ENCODE peak calls at places on chromosomes 2 and 18, in ten cellular contexts. One of them, this sample, is unnamed.

GRCh38 chr2:60002158-60002867 is 551.1 kb downstream of the BCL11A start:
- DNase-seq in mucosa of descending colon: no peak
- DNase-seq in mammary epithelial cell: no peak
- DNase-seq in GM23248: no peak
- DNase-seq in A549: no peak
- DNase-seq in mesenchymal stem cell: no peak
- DNase-seq in colonic mucosa: no peak
- DNase-seq in right atrium auricular region: no peak
- DNase-seq in cardiac muscle cell: peak; percentile 11
- DNase-seq in heart left ventricle: no peak
- DNase-seq in this sample: no peak

GRCh38 chr2:124283090-124283489 is 258.0 kb downstream of the CNTNAP5 start:
- DNase-seq in mucosa of descending colon: no peak
- DNase-seq in mammary epithelial cell: peak; percentile 3
- DNase-seq in GM23248: no peak
- DNase-seq in A549: no peak
- DNase-seq in mesenchymal stem cell: no peak
- DNase-seq in colonic mucosa: no peak
- DNase-seq in right atrium auricular region: no peak
- DNase-seq in cardiac muscle cell: peak; percentile 74
- DNase-seq in heart left ventricle: no peak
- DNase-seq in this sample: no peak

GRCh38 chr18:68436485-68436884 is 278.4 kb downstream of the TMX3 start:
- DNase-seq in mucosa of descending colon: no peak
- DNase-seq in mammary epithelial cell: peak; percentile 66
- DNase-seq in GM23248: peak; percentile 82
- DNase-seq in A549: no peak
- DNase-seq in mesenchymal stem cell: peak; percentile 70
- DNase-seq in colonic mucosa: no peak
- DNase-seq in right atrium auricular region: no peak
- DNase-seq in cardiac muscle cell: no peak
- DNase-seq in heart left ventricle: no peak
- DNase-seq in this sample: no peak

GRCh38 chr2:203636896-203637818 is 69.3 kb upstream of the CD28 start:
- DNase-seq in mucosa of descending colon: no peak
- DNase-seq in mammary epithelial cell: peak; percentile 58
- DNase-seq in GM23248: peak; percentile 81
- DNase-seq in A549: no peak
- DNase-seq in mesenchymal stem cell: peak; percentile 70
- DNase-seq in colonic mucosa: peak; percentile 38
- DNase-seq in right atrium auricular region: no peak
- DNase-seq in cardiac muscle cell: no peak
- DNase-seq in heart left ventricle: peak; percentile 34
- DNase-seq in this sample: peak; percentile 31

GRCh38 chr2:5932556-5933469 is 240.6 kb downstream of the SOX11 start:
- DNase-seq in mucosa of descending colon: no peak
- DNase-seq in mammary epithelial cell: no peak
- DNase-seq in GM23248: no peak
- DNase-seq in A549: no peak
- DNase-seq in mesenchymal stem cell: no peak
- DNase-seq in colonic mucosa: no peak
- DNase-seq in right atrium auricular region: no peak
- DNase-seq in cardiac muscle cell: no peak
- DNase-seq in heart left ventricle: peak; percentile 79
- DNase-seq in this sample: no peak

GRCh38 chr2:74316616-74317295 is 26.5 kb downstream of the SLC4A5 start:
- DNase-seq in mucosa of descending colon: no peak
- DNase-seq in mammary epithelial cell: no peak
- DNase-seq in GM23248: no peak
- DNase-seq in A549: no peak
- DNase-seq in mesenchymal stem cell: no peak
- DNase-seq in colonic mucosa: no peak
- DNase-seq in right atrium auricular region: no peak
- DNase-seq in cardiac muscle cell: no peak
- DNase-seq in heart left ventricle: no peak
- DNase-seq in this sample: no peak

GRCh38 chr2:127626175-127626574 is 19.8 kb upstream of the GPR17 start:
- DNase-seq in mucosa of descending colon: peak; percentile 40
- DNase-seq in mammary epithelial cell: no peak
- DNase-seq in GM23248: no peak
- DNase-seq in A549: no peak
- DNase-seq in mesenchymal stem cell: no peak
- DNase-seq in colonic mucosa: no peak
- DNase-seq in right atrium auricular region: no peak
- DNase-seq in cardiac muscle cell: no peak
- DNase-seq in heart left ventricle: no peak
- DNase-seq in this sample: no peak

GRCh38 chr18:22710628-22711380 is 222.3 kb upstream of the RBBP8 start:
- DNase-seq in mucosa of descending colon: peak; percentile 61
- DNase-seq in mammary epithelial cell: peak; percentile 67
- DNase-seq in GM23248: peak; percentile 59
- DNase-seq in A549: peak; percentile 75
- DNase-seq in mesenchymal stem cell: peak; percentile 54
- DNase-seq in colonic mucosa: peak; percentile 45
- DNase-seq in right atrium auricular region: peak; percentile 62
- DNase-seq in cardiac muscle cell: peak; percentile 55
- DNase-seq in heart left ventricle: peak; percentile 44
- DNase-seq in this sample: peak; percentile 38

GRCh38 chr2:219624565-219624964 is 2.9 kb upstream of the SLC4A3 start:
- DNase-seq in mucosa of descending colon: no peak
- DNase-seq in mammary epithelial cell: no peak
- DNase-seq in GM23248: no peak
- DNase-seq in A549: no peak
- DNase-seq in mesenchymal stem cell: no peak
- DNase-seq in colonic mucosa: no peak
- DNase-seq in right atrium auricular region: peak; percentile 77
- DNase-seq in cardiac muscle cell: no peak
- DNase-seq in heart left ventricle: peak; percentile 83
- DNase-seq in this sample: no peak

GRCh38 chr2:205768815-205769493 is 86.7 kb downstream of the NRP2 start:
- DNase-seq in mucosa of descending colon: no peak
- DNase-seq in mammary epithelial cell: peak; percentile 77
- DNase-seq in GM23248: no peak
- DNase-seq in A549: no peak
- DNase-seq in mesenchymal stem cell: peak; percentile 61
- DNase-seq in colonic mucosa: no peak
- DNase-seq in right atrium auricular region: no peak
- DNase-seq in cardiac muscle cell: no peak
- DNase-seq in heart left ventricle: no peak
- DNase-seq in this sample: no peak

GRCh38 chr2:239935789-239936758 is 89.1 kb downstream of the NDUFA10 start:
- DNase-seq in mucosa of descending colon: peak; percentile 37
- DNase-seq in mammary epithelial cell: no peak
- DNase-seq in GM23248: no peak
- DNase-seq in A549: no peak
- DNase-seq in mesenchymal stem cell: no peak
- DNase-seq in colonic mucosa: no peak
- DNase-seq in right atrium auricular region: no peak
- DNase-seq in cardiac muscle cell: no peak
- DNase-seq in heart left ventricle: no peak
- DNase-seq in this sample: peak; percentile 4

GRCh38 chr18:40414155-40414754 is 1540.8 kb upstream of the PIK3C3 start:
- DNase-seq in mucosa of descending colon: peak; percentile 15
- DNase-seq in mammary epithelial cell: no peak
- DNase-seq in GM23248: peak; percentile 55
- DNase-seq in A549: no peak
- DNase-seq in mesenchymal stem cell: peak; percentile 6
- DNase-seq in colonic mucosa: no peak
- DNase-seq in right atrium auricular region: no peak
- DNase-seq in cardiac muscle cell: no peak
- DNase-seq in heart left ventricle: no peak
- DNase-seq in this sample: no peak

GRCh38 chr2:148699830-148700229 is 55.3 kb downstream of the EPC2 start:
- DNase-seq in mucosa of descending colon: no peak
- DNase-seq in mammary epithelial cell: no peak
- DNase-seq in GM23248: no peak
- DNase-seq in A549: no peak
- DNase-seq in mesenchymal stem cell: no peak
- DNase-seq in colonic mucosa: no peak
- DNase-seq in right atrium auricular region: no peak
- DNase-seq in cardiac muscle cell: no peak
- DNase-seq in heart left ventricle: no peak
- DNase-seq in this sample: no peak
- H3K9me3 ChIP-seq in mucosa of descending colon: peaks cover 17% of the 10 kb centered on the region
- H3K9me3 ChIP-seq in mammary epithelial cell: peaks cover 4% of the 10 kb centered on the region
- H3K9me3 ChIP-seq in GM23248: no peaks in the 10 kb centered on the region
- H3K9me3 ChIP-seq in A549: peaks cover 23% of the 10 kb centered on the region
- H3K9me3 ChIP-seq in mesenchymal stem cell: peaks cover 24% of the 10 kb centered on the region
- H3K9me3 ChIP-seq in colonic mucosa: no peaks in the 10 kb centered on the region
- H3K9me3 ChIP-seq in right atrium auricular region: no peaks in the 10 kb centered on the region
- H3K9me3 ChIP-seq in cardiac muscle cell: no peaks in the 10 kb centered on the region
- H3K9me3 ChIP-seq in heart left ventricle: peaks cover 31% of the 10 kb centered on the region
- H3K9me3 ChIP-seq in this sample: peaks cover 12% of the 10 kb centered on the region

GRCh38 chr2:176118606-176119370 is 2.2 kb downstream of the HOXD10 start:
- DNase-seq in mucosa of descending colon: no peak
- DNase-seq in mammary epithelial cell: no peak
- DNase-seq in GM23248: peak; percentile 78
- DNase-seq in A549: peak; percentile 79
- DNase-seq in mesenchymal stem cell: no peak
- DNase-seq in colonic mucosa: no peak
- DNase-seq in right atrium auricular region: no peak
- DNase-seq in cardiac muscle cell: no peak
- DNase-seq in heart left ventricle: no peak
- DNase-seq in this sample: peak; percentile 61
- H3K4me3 ChIP-seq in mucosa of descending colon: no peak overlapping the region
- H3K4me3 ChIP-seq in mammary epithelial cell: no peak overlapping the region
- H3K4me3 ChIP-seq in GM23248: no peak overlapping the region
- H3K4me3 ChIP-seq in A549: peak overlapping the region; percentile 30
- H3K4me3 ChIP-seq in mesenchymal stem cell: no peak overlapping the region
- H3K4me3 ChIP-seq in colonic mucosa: no peak overlapping the region
- H3K4me3 ChIP-seq in right atrium auricular region: no peak overlapping the region
- H3K4me3 ChIP-seq in cardiac muscle cell: no peak overlapping the region
- H3K4me3 ChIP-seq in heart left ventricle: no peak overlapping the region
- H3K4me3 ChIP-seq in this sample: no peak overlapping the region

DNA sequence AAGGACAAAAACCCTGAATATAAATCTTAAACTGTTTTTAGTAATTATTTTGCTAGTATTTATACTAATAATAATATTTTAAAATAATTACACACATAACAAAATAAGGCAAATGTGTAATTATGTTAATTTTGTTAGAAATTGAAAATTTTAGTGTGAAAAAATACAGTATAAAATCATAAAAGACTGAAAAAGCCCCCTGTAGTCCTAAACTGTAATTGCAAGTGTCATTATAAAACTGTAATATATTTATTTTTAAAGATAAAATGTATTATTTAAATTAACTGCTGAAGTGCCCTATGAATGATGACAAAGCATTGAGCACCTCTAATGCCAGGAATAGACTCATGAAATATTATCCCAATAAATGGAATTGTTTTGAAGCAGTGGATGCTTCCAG is 1117.7 kb downstream of the CBLN2 start:
- DNase-seq in mucosa of descending colon: no peak
- DNase-seq in mammary epithelial cell: no peak
- DNase-seq in GM23248: no peak
- DNase-seq in A549: no peak
- DNase-seq in mesenchymal stem cell: no peak
- DNase-seq in colonic mucosa: no peak
- DNase-seq in right atrium auricular region: no peak
- DNase-seq in cardiac muscle cell: no peak
- DNase-seq in heart left ventricle: no peak
- DNase-seq in this sample: no peak
- H3K9me3 ChIP-seq in mucosa of descending colon: no peaks in the 10 kb centered on the region
- H3K9me3 ChIP-seq in mammary epithelial cell: peaks cover 5% of the 10 kb centered on the region
- H3K9me3 ChIP-seq in GM23248: no peaks in the 10 kb centered on the region
- H3K9me3 ChIP-seq in A549: no peaks in the 10 kb centered on the region
- H3K9me3 ChIP-seq in mesenchymal stem cell: no peaks in the 10 kb centered on the region
- H3K9me3 ChIP-seq in colonic mucosa: no peaks in the 10 kb centered on the region
- H3K9me3 ChIP-seq in right atrium auricular region: no peaks in the 10 kb centered on the region
- H3K9me3 ChIP-seq in cardiac muscle cell: no peaks in the 10 kb centered on the region
- H3K9me3 ChIP-seq in heart left ventricle: no peaks in the 10 kb centered on the region
- H3K9me3 ChIP-seq in this sample: no peaks in the 10 kb centered on the region

GRCh38 chr2:69177785-69178636 is 165.0 kb downstream of the ANTXR1 start:
- DNase-seq in mucosa of descending colon: peak; percentile 91
- DNase-seq in mammary epithelial cell: peak; percentile 71
- DNase-seq in GM23248: peak; percentile 97
- DNase-seq in A549: peak; percentile 93
- DNase-seq in mesenchymal stem cell: peak; percentile 100
- DNase-seq in colonic mucosa: peak; percentile 85
- DNase-seq in right atrium auricular region: peak; percentile 98
- DNase-seq in cardiac muscle cell: peak; percentile 41
- DNase-seq in heart left ventricle: peak; percentile 92
- DNase-seq in this sample: peak; percentile 94
- H3K4me3 ChIP-seq in mucosa of descending colon: no peak overlapping the region
- H3K4me3 ChIP-seq in mammary epithelial cell: no peak overlapping the region
- H3K4me3 ChIP-seq in GM23248: peak overlapping the region; percentile 37
- H3K4me3 ChIP-seq in A549: no peak overlapping the region
- H3K4me3 ChIP-seq in mesenchymal stem cell: peak overlapping the region; percentile 52
- H3K4me3 ChIP-seq in colonic mucosa: no peak overlapping the region
- H3K4me3 ChIP-seq in right atrium auricular region: no peak overlapping the region
- H3K4me3 ChIP-seq in cardiac muscle cell: no peak overlapping the region
- H3K4me3 ChIP-seq in heart left ventricle: peak overlapping the region; percentile 11
- H3K4me3 ChIP-seq in this sample: no peak overlapping the region

GRCh38 chr2:67540962-67541361 is 143.8 kb downstream of the ETAA1 start:
- DNase-seq in mucosa of descending colon: no peak
- DNase-seq in mammary epithelial cell: no peak
- DNase-seq in GM23248: no peak
- DNase-seq in A549: no peak
- DNase-seq in mesenchymal stem cell: no peak
- DNase-seq in colonic mucosa: no peak
- DNase-seq in right atrium auricular region: no peak
- DNase-seq in cardiac muscle cell: no peak
- DNase-seq in heart left ventricle: no peak
- DNase-seq in this sample: no peak
- H3K9me3 ChIP-seq in mucosa of descending colon: peaks cover 6% of the 10 kb centered on the region
- H3K9me3 ChIP-seq in mammary epithelial cell: peaks cover 6% of the 10 kb centered on the region
- H3K9me3 ChIP-seq in GM23248: no peaks in the 10 kb centered on the region
- H3K9me3 ChIP-seq in A549: peaks cover 63% of the 10 kb centered on the region
- H3K9me3 ChIP-seq in mesenchymal stem cell: peaks cover 24% of the 10 kb centered on the region
- H3K9me3 ChIP-seq in colonic mucosa: no peaks in the 10 kb centered on the region
- H3K9me3 ChIP-seq in right atrium auricular region: peaks cover 5% of the 10 kb centered on the region
- H3K9me3 ChIP-seq in cardiac muscle cell: no peaks in the 10 kb centered on the region
- H3K9me3 ChIP-seq in heart left ventricle: peaks cover 40% of the 10 kb centered on the region
- H3K9me3 ChIP-seq in this sample: no peaks in the 10 kb centered on the region

DNA sequence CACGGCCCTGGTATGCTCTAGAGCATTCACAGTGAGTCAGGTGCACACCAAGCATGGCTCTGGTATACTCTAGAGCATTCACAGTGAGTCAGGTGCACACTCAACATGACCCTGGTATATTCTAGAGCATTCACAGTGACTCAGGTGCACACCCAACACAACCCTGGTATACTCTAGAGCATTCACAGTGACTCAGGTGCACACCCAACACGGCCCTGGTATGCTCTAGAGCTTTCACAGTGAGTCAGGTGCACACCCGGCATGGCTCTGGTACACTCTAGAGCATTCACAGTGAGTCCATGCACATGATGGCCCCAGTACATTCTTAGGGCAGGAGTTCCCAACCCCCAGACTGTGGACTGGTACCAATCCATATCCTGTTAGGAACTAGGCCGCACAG is 158.1 kb downstream of the EIPR1 start:
- DNase-seq in mucosa of descending colon: no peak
- DNase-seq in mammary epithelial cell: no peak
- DNase-seq in GM23248: no peak
- DNase-seq in A549: no peak
- DNase-seq in mesenchymal stem cell: no peak
- DNase-seq in colonic mucosa: no peak
- DNase-seq in right atrium auricular region: no peak
- DNase-seq in cardiac muscle cell: no peak
- DNase-seq in heart left ventricle: no peak
- DNase-seq in this sample: no peak
- H3K4me3 ChIP-seq in mucosa of descending colon: no peak overlapping the region
- H3K4me3 ChIP-seq in mammary epithelial cell: no peak overlapping the region
- H3K4me3 ChIP-seq in GM23248: no peak overlapping the region
- H3K4me3 ChIP-seq in A549: no peak overlapping the region
- H3K4me3 ChIP-seq in mesenchymal stem cell: no peak overlapping the region
- H3K4me3 ChIP-seq in colonic mucosa: no peak overlapping the region
- H3K4me3 ChIP-seq in right atrium auricular region: no peak overlapping the region
- H3K4me3 ChIP-seq in cardiac muscle cell: no peak overlapping the region
- H3K4me3 ChIP-seq in heart left ventricle: no peak overlapping the region
- H3K4me3 ChIP-seq in this sample: no peak overlapping the region

GRCh38 chr2:63132020-63132419 is 81.4 kb downstream of the OTX1 start:
- DNase-seq in mucosa of descending colon: no peak
- DNase-seq in mammary epithelial cell: no peak
- DNase-seq in GM23248: no peak
- DNase-seq in A549: no peak
- DNase-seq in mesenchymal stem cell: no peak
- DNase-seq in colonic mucosa: no peak
- DNase-seq in right atrium auricular region: no peak
- DNase-seq in cardiac muscle cell: no peak
- DNase-seq in heart left ventricle: no peak
- DNase-seq in this sample: no peak
- H3K9me3 ChIP-seq in mucosa of descending colon: peaks cover 38% of the 10 kb centered on the region
- H3K9me3 ChIP-seq in mammary epithelial cell: no peaks in the 10 kb centered on the region
- H3K9me3 ChIP-seq in GM23248: no peaks in the 10 kb centered on the region
- H3K9me3 ChIP-seq in A549: peaks cover 13% of the 10 kb centered on the region
- H3K9me3 ChIP-seq in mesenchymal stem cell: peaks cover 47% of the 10 kb centered on the region
- H3K9me3 ChIP-seq in colonic mucosa: no peaks in the 10 kb centered on the region
- H3K9me3 ChIP-seq in right atrium auricular region: no peaks in the 10 kb centered on the region
- H3K9me3 ChIP-seq in cardiac muscle cell: no peaks in the 10 kb centered on the region
- H3K9me3 ChIP-seq in heart left ventricle: peaks cover 27% of the 10 kb centered on the region
- H3K9me3 ChIP-seq in this sample: no peaks in the 10 kb centered on the region